ENCODE peak calls at places on chromosomes 7 and 10, in eight cellular contexts. L is MCF 10A; M is activated CD4-positive, alpha-beta T cell treated with anti-CD3 and anti-CD28 coated beads, Interleukin-2, amount 10 ng/mL, durations not matched to agents 7 days and 5 days; Q is cardiac fibroblast; R is SK-N-DZ; B is NCI-H1417; T is Right ventricle myocardium superior; Y is LoVo. V is an unnamed sample.

GRCh38 chr10:121088524-121088923 is 237.4 kb downstream of the WDR11 start:
- DNase-seq in L (peak; percentile 36), Y (no peak), R (peak; percentile 50), Q (no peak), M (no peak), B (peak; percentile 6), T (no peak), V (no peak)

GRCh38 chr7:143884978-143885559 is 16.9 kb downstream of the TCAF1 start:
- DNase-seq in T (peak; percentile 57), R (peak; percentile 80), Q (peak; percentile 78), Y (no peak), B (no peak), L (no peak), M (no peak), V (no peak)

GRCh38 chr7:27992755-27993478 is 187.7 kb downstream of the JAZF1 start:
- DNase-seq in T (no peak), Q (no peak), M (no peak), Y (no peak), L (no peak), B (peak; percentile 20), R (no peak), V (no peak)

GRCh38 chr7:132117181-132117580 is 459.1 kb downstream of the PLXNA4 start:
- DNase-seq in Y (no peak), M (no peak), Q (peak; percentile 18), B (no peak), L (peak; percentile 44), R (no peak), T (no peak), V (peak; percentile 52)

GRCh38 chr7:155490697-155491628 is 33.0 kb downstream of the EN2 start:
- DNase-seq in T (peak; percentile 82), Y (no peak), Q (peak; percentile 22), M (peak; percentile 50), L (no peak), B (peak; percentile 34), R (no peak), V (no peak)

GRCh38 chr7:97018775-97019535 is 5.7 kb downstream of the DLX5 start:
- DNase-seq in R (no peak), T (no peak), M (no peak), Y (no peak), L (no peak), B (no peak), Q (no peak), V (no peak)

GRCh38 chr10:113058175-113058961 is 108.3 kb downstream of the TCF7L2 start:
- DNase-seq in L (peak; percentile 78), Q (peak; percentile 91), M (no peak), T (no peak), R (peak; percentile 78), Y (no peak), B (peak; percentile 84), V (no peak)

GRCh38 chr10:89615824-89616223 is 29.2 kb downstream of the PANK1 start:
- DNase-seq in L (no peak), M (no peak), B (no peak), Y (no peak), T (no peak), Q (peak; percentile 12), R (no peak), V (no peak)

GRCh38 chr7:82605247-82605864 is 161.8 kb upstream of the CACNA2D1 start:
- DNase-seq in Y (peak; percentile 28), M (peak; percentile 7), L (peak; percentile 48), B (peak; percentile 65), Q (peak; percentile 72), T (no peak), R (peak; percentile 52), V (no peak)

GRCh38 chr10:8913720-8914119 is 859.2 kb downstream of the GATA3 start:
- DNase-seq in B (no peak), Q (no peak), Y (peak; percentile 41), L (peak; percentile 92), M (no peak), T (no peak), R (no peak), V (no peak)

GRCh38 chr10:26269754-26270153 is 53.2 kb downstream of the GAD2 start:
- DNase-seq in L (peak; percentile 56), Y (peak; percentile 51), B (peak; percentile 30), R (peak; percentile 13), Q (peak; percentile 35), T (no peak), M (no peak), V (peak; percentile 10)

GRCh38 chr7:133688483-133689239 is 435.8 kb downstream of the EXOC4 start:
- DNase-seq in Q (peak; percentile 48), L (peak; percentile 49), Y (no peak), B (no peak), T (no peak), M (no peak), R (no peak), V (no peak)

GRCh38 chr7:30430777-30431176 is 47.8 kb downstream of the NOD1 start:
- DNase-seq in Y (no peak), T (no peak), L (no peak), R (no peak), Q (no peak), M (no peak), B (no peak), V (no peak)

GRCh38 chr7:36565792-36566356 is 158.4 kb downstream of the AOAH start:
- DNase-seq in L (peak; percentile 62), T (no peak), Y (no peak), Q (peak; percentile 26), M (no peak), B (no peak), R (no peak), V (no peak)

GRCh38 chr7:132485600-132486594 is 90.4 kb downstream of the PLXNA4 start:
- DNase-seq in Q (peak; percentile 83), B (no peak), M (peak; percentile 66), R (no peak), Y (no peak), T (peak; percentile 73), L (no peak), V (no peak)